ENCODE peak calls at places on chromosomes 13 and 19, in four cellular contexts. Z is pancreas, L is heart left ventricle, P is heart right ventricle. X is an unnamed sample.

GRCh38 chr19:47097396-47098217 is 16.0 kb downstream of the ZC3H4 start:
- DNase-seq in L (peak; percentile 49), P (peak; percentile 40), Z (peak; percentile 48), X (peak; percentile 43)

GRCh38 chr19:2365201-2365970 is 5.3 kb downstream of the TMPRSS9 start:
- DNase-seq in L (no peak), P (no peak), Z (no peak), X (no peak)

GRCh38 chr19:584240-585001 is 5.3 kb upstream of the HCN2 start:
- DNase-seq in L (no peak), P (peak; percentile 50), Z (peak; percentile 82), X (peak; percentile 45)

GRCh38 chr19:17156947-17157302 is 58.2 kb upstream of the USE1 start:
- DNase-seq in Z (no peak), L (peak; percentile 26), P (no peak), X (no peak)

GRCh38 chr19:15431396-15432017 is 12.7 kb upstream of the AKAP8L start:
- DNase-seq in Z (peak; percentile 39), P (no peak), L (no peak), X (no peak)

GRCh38 chr19:11025006-11025405 is 64.2 kb downstream of the SMARCA4 start:
- DNase-seq in L (no peak), Z (no peak), P (no peak), X (no peak)

GRCh38 chr13:20565120-20565736 is 1.7 kb upstream of the IFT88 start:
- DNase-seq in L (no peak), Z (no peak), P (no peak), X (no peak)

GRCh38 chr13:28161370-28161769 is 23.0 kb downstream of the PAN3 start:
- DNase-seq in P (no peak), Z (no peak), L (no peak), X (peak; percentile 24)

GRCh38 chr13:91375119-91375729 is 23.2 kb upstream of the GPC5 start:
- DNase-seq in Z (no peak), P (no peak), L (no peak), X (no peak)

GRCh38 chr13:37910790-37911189 is 41.2 kb upstream of the TRPC4 start:
- DNase-seq in P (no peak), L (no peak), Z (no peak), X (no peak)

GRCh38 chr13:75489502-75490263 is 7.7 kb upstream of the TBC1D4 start:
- DNase-seq in L (no peak), Z (no peak), P (no peak), X (peak; percentile 27)

GRCh38 chr13:35388456-35388855 is 88.0 kb downstream of the MAB21L1 start:
- DNase-seq in P (no peak), L (no peak), Z (no peak), X (no peak)
- H3K4me3 ChIP-seq in P (no peak overlapping the region), L (peak overlapping the region; percentile 3), Z (no peak overlapping the region), X (no peak overlapping the region)

DNA sequence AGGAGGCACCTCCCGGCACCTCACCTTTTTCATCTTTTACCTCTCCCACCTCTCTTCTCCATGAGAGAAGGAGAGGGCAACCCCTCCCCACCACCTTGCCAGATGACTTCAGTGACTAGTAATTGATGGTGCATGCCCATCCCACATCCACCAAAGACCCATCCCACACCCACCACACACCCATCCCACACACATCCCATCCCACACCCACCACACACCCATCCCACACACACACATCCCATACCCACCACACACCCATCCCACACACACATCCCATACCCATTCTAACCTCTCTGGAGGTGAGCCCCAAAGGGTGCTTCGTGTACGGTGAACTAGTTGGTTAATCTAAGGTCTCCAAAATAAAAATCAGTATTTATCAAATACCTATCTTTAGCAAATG is 44.7 kb downstream of the STK24 start:
- DNase-seq in Z (no peak), P (no peak), L (no peak), X (no peak)
- H3K4me1 ChIP-seq in Z (peaks cover 5% of the 10 kb centered on the region), P (peaks cover 70% of the 10 kb centered on the region), L (no peaks in the 10 kb centered on the region), X (peaks cover 7% of the 10 kb centered on the region)

GRCh38 chr19:40392894-40393517 is 3.0 kb upstream of the HIPK4 start:
- DNase-seq in P (no peak), Z (no peak), L (no peak), X (peak; percentile 52)
- TF ChIP-seq CTCF in P (no peak), Z (no peak), L (peak; percentile 13), X (peak; percentile 40)

DNA sequence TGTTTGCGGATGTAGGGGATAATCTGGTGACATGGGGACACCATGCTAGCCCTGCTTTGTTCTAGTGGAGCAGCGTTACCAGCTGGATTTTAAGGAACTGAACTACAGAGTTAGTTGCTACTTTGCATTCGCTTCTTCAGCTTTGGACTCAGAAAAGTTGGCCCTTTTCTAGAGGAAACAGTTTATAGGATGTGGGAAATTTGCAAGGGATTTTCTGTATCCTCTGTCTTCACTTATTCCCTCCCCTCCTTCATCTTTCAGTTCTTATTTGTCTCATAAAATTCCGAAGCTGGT is 2.1 kb downstream of the GATAD2A start:
- DNase-seq in L (no peak), Z (no peak), P (no peak), X (no peak)
- H3K4me3 ChIP-seq in L (peak overlapping the region; percentile 97), Z (peak overlapping the region; percentile 97), P (peak overlapping the region; percentile 86), X (peak overlapping the region; percentile 85)

GRCh38 chr13:40598599-40598998 is 67.8 kb downstream of the FOXO1 start:
- DNase-seq in P (no peak), L (no peak), Z (no peak), X (no peak)
- H3K4me1 ChIP-seq in P (peaks cover 37% of the 10 kb centered on the region), L (peaks cover 5% of the 10 kb centered on the region), Z (peaks cover 19% of the 10 kb centered on the region), X (peaks cover 64% of the 10 kb centered on the region)

X was measured in transverse colon.